ENCODE peak calls at places on chromosomes 1 and 21, in four cellular contexts. U is Daoy, O is thoracic aorta, F is AG10803. H is an unnamed sample.

GRCh38 chr1:55640708-55641473 is 425.7 kb upstream of the USP24 start:
- DNase-seq in U (peak; percentile 55), O (no peak), F (peak; percentile 78), H (no peak)

GRCh38 chr1:1777510-1777909 is 760 bp downstream of the NADK start:
- DNase-seq in U (peak; percentile 55), O (no peak), F (peak; percentile 40), H (no peak)

GRCh38 chr1:155379180-155379876 is 58.6 kb downstream of the RUSC1 start:
- DNase-seq in U (no peak), O (no peak), F (peak; percentile 69), H (no peak)

GRCh38 chr1:12173631-12174121 is 6.9 kb downstream of the TNFRSF1B start:
- DNase-seq in U (no peak), O (no peak), F (no peak), H (no peak)

GRCh38 chr1:153588482-153588881 is 22.8 kb upstream of the S100A2 start:
- DNase-seq in U (no peak), O (no peak), F (no peak), H (no peak)

GRCh38 chr1:116428600-116428999 is 55.6 kb downstream of the ATP1A1 start:
- DNase-seq in U (no peak), O (no peak), F (no peak), H (no peak)

GRCh38 chr1:244067893-244068292 is 16.8 kb downstream of the ZBTB18 start:
- DNase-seq in U (peak; percentile 26), O (no peak), F (no peak), H (no peak)

GRCh38 chr1:205472737-205473565 is 17.1 kb upstream of the BLACAT1 start:
- DNase-seq in U (no peak), O (no peak), F (no peak), H (no peak)

GRCh38 chr1:104636581-104636980 is 886.9 kb downstream of the AMY1C start:
- DNase-seq in U (no peak), O (no peak), F (no peak), H (no peak)

GRCh38 chr1:234611799-234612351 is 1.9 kb upstream of the IRF2BP2 start:
- DNase-seq in U (peak; percentile 55), O (no peak), F (peak; percentile 54), H (no peak)

GRCh38 chr1:51575406-51576084 is 41.3 kb upstream of the OSBPL9 start:
- DNase-seq in U (peak; percentile 87), O (no peak), F (peak; percentile 25), H (peak; percentile 58)

GRCh38 chr21:45549670-45550463 is 7.6 kb upstream of the SLC19A1 start:
- DNase-seq in U (no peak), O (no peak), F (no peak), H (no peak)

GRCh38 chr1:174789399-174789798 is 210.3 kb upstream of the CACYBP start:
- DNase-seq in U (peak; percentile 89), O (no peak), F (peak; percentile 90), H (no peak)

GRCh38 chr21:27067226-27067625 is 100.3 kb upstream of the ADAMTS5 start:
- DNase-seq in U (no peak), O (no peak), F (no peak), H (no peak)